ENCODE peak calls at places on chromosomes 6 and 20, in ten cellular contexts. L, Q, G, O, V, P, T, Y, H and K are unnamed samples.

GRCh38 chr20:2729791-2730190 is 37.2 kb downstream of the EBF4 start:
- DNase-seq in G (peak; percentile 6), O (no peak), V (peak; percentile 14), P (no peak), Y (no peak), L (no peak), T (no peak), H (peak; percentile 15), Q (no peak), K (no peak)

GRCh38 chr6:110352603-110353303 is 5.4 kb downstream of the METTL24 start:
- DNase-seq in V (peak; percentile 48), O (no peak), G (peak; percentile 19), Q (no peak), T (no peak), H (no peak), P (no peak), Y (peak; percentile 18), L (no peak), K (no peak)

GRCh38 chr6:4662886-4663285 is 113.3 kb upstream of the CDYL start:
- DNase-seq in L (no peak), G (no peak), P (no peak), Q (no peak), Y (no peak), T (no peak), V (no peak), O (no peak), H (no peak), K (no peak)

GRCh38 chr6:91083226-91083625 is 496.4 kb upstream of the MAP3K7 start:
- DNase-seq in O (no peak), V (peak; percentile 41), P (no peak), G (no peak), T (no peak), H (no peak), L (no peak), Y (peak; percentile 62), Q (no peak), K (no peak)

GRCh38 chr6:15921243-15921642 is 207.6 kb upstream of the MYLIP start:
- DNase-seq in P (no peak), Q (no peak), T (no peak), O (no peak), H (no peak), L (no peak), V (no peak), G (no peak), Y (no peak), K (no peak)

GRCh38 chr6:11207199-11207968 is 25.1 kb downstream of the NEDD9 start:
- DNase-seq in T (no peak), V (peak; percentile 100), Y (peak; percentile 99), G (peak; percentile 100), P (no peak), Q (no peak), L (no peak), H (peak; percentile 99), O (peak; percentile 96), K (no peak)

GRCh38 chr6:157089258-157089657 is 234.1 kb downstream of the TMEM242 start:
- DNase-seq in O (no peak), H (peak; percentile 88), Y (peak; percentile 64), L (no peak), V (peak; percentile 46), Q (peak; percentile 60), P (no peak), T (no peak), G (peak; percentile 60), K (no peak)

GRCh38 chr6:84625510-84625909 is 138.9 kb downstream of the TBX18 start:
- DNase-seq in Y (no peak), H (no peak), L (no peak), O (no peak), V (peak; percentile 42), T (no peak), G (no peak), P (no peak), Q (no peak), K (no peak)

GRCh38 chr6:3296113-3296512 is 37.4 kb downstream of the PSMG4 start:
- DNase-seq in G (no peak), L (no peak), P (no peak), T (no peak), O (no peak), H (no peak), V (no peak), Y (no peak), Q (no peak), K (peak; percentile 31)

GRCh38 chr6:3296537-3297453 is 38.0 kb downstream of the PSMG4 start:
- DNase-seq in Q (no peak), V (no peak), G (peak; percentile 15), T (no peak), Y (peak; percentile 83), L (no peak), O (no peak), P (no peak), H (no peak), K (peak; percentile 14)

GRCh38 chr6:3294396-3294795 is 35.6 kb downstream of the PSMG4 start:
- DNase-seq in G (no peak), L (no peak), O (no peak), T (no peak), H (no peak), Q (no peak), V (no peak), P (no peak), Y (no peak), K (peak; percentile 7)

GRCh38 chr6:3293271-3294155 is 34.8 kb downstream of the PSMG4 start:
- DNase-seq in G (no peak), V (no peak), L (no peak), O (no peak), T (no peak), H (no peak), P (no peak), Y (no peak), Q (no peak), K (peak; percentile 16)

GRCh38 chr6:3294921-3295871 is 36.4 kb downstream of the PSMG4 start:
- DNase-seq in P (no peak), T (no peak), H (no peak), O (no peak), Q (no peak), V (no peak), L (no peak), G (no peak), Y (no peak), K (peak; percentile 82)
- TF ChIP-seq CTCF in P (peak; percentile 38), T (peak; percentile 29), H (no peak), O (no peak), Q (no peak), V (no peak), L (no peak), G (no peak), Y (no peak), K (no peak)

GRCh38 chr6:125191916-125192609 is 38.5 kb downstream of the TPD52L1 start:
- DNase-seq in Y (peak; percentile 91), P (peak; percentile 15), G (peak; percentile 88), H (peak; percentile 85), O (peak; percentile 90), V (peak; percentile 80), Q (peak; percentile 37), L (peak; percentile 73), T (peak; percentile 54), K (peak; percentile 54)

GRCh38 chr6:125193208-125193607 is 39.6 kb downstream of the TPD52L1 start:
- DNase-seq in L (no peak), Q (no peak), H (no peak), O (peak; percentile 65), T (no peak), V (no peak), P (no peak), Y (no peak), G (no peak), K (no peak)

GRCh38 chr6:125190667-125191066 is 37.1 kb downstream of the TPD52L1 start:
- DNase-seq in Q (no peak), T (no peak), H (no peak), V (no peak), P (no peak), G (no peak), Y (no peak), O (no peak), L (no peak), K (no peak)

GRCh38 chr6:125194980-125195379 is 41.4 kb downstream of the TPD52L1 start:
- DNase-seq in V (no peak), H (no peak), O (no peak), P (no peak), T (no peak), Y (no peak), L (no peak), G (no peak), Q (no peak), K (no peak)

DNA sequence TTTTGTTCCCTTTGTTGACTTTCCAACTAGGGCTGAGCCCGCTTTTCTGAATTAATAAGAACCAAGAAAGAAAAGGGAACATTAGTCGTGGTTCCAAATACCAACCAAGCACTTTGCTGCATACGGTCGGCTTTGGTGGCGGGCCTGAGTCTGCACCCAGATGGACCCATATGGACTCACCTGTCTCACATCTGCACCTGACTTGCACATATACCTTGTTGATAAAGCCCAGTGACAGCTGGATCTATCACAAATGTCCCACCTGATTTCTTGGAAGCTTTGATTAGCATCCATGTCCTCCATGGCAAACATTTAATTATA is 39.0 kb downstream of the TPD52L1 start:
- DNase-seq in G (no peak), T (no peak), P (no peak), Y (no peak), H (no peak), V (no peak), L (no peak), Q (no peak), O (no peak), K (no peak)
- TF ChIP-seq CTCF in G (no peak), T (no peak), P (peak; percentile 11), Y (no peak), H (peak; percentile 40), V (no peak), L (no peak), Q (peak; percentile 46), O (no peak), K (peak; percentile 22)

DNA sequence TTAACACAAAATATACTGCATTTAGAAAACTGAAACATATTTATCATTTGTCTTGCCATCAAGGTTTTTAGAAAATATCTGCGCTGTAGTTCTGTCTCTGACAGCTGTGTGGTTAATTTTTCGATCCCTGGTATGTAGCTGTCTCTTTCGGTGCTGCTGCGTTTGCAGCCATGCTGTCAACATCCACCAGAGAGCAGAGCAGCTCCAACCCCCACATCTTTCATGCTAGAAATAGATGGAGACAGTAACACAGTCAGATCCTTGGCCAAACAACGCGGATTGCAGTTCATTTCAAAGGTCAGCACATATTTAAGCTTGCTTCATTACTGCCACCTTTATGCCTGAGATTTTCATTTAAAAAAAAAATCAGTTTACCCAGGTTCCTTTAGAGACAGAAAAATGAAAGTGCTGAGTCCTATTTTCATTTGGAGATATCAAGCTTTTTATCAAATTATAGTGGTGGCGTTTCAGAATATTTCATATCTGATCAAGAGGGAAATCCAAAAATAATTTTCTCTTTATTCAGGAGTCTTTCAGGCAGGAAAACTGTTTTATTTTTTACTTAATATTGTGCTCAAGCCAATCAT is 157.7 kb upstream of the MMS22L start:
- DNase-seq in H (peak; percentile 24), V (peak; percentile 30), L (peak; percentile 80), T (no peak), Q (peak; percentile 35), Y (peak; percentile 38), G (peak; percentile 12), P (peak; percentile 36), O (peak; percentile 11), K (peak; percentile 52)
- TF ChIP-seq CTCF in H (peak; percentile 69), V (peak; percentile 51), L (peak; percentile 78), T (peak; percentile 21), Q (peak; percentile 22), Y (peak; percentile 64), G (peak; percentile 32), P (peak; percentile 67), O (no peak), K (peak; percentile 48)

DNA sequence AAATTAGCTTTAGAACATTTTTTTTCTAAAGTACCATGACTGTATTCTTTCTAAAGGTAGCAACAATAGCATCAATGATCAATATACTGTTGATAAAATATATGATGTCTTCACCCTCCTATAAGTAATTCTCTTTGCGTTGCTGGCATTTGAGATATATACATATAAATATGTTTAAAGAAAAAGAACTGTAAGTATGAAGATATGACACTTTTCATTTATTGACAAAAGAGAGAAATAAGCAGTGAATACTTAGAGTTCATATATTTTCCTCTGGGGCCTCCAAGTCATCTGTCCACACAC is 49.4 kb upstream of the SCGN start:
- DNase-seq in L (no peak), G (no peak), T (no peak), O (no peak), Q (no peak), H (no peak), P (no peak), V (no peak), Y (peak; percentile 4), K (no peak)
- TF ChIP-seq CTCF in L (no peak), G (no peak), T (no peak), O (no peak), Q (no peak), H (peak; percentile 39), P (no peak), V (no peak), Y (no peak), K (no peak)